ENCODE peak calls at places on chromosomes 7 and 10, in six cellular contexts. M, Q, J, V, K and T are unnamed samples.

GRCh38 chr7:91345449-91345848 is 81.2 kb downstream of the FZD1 start:
- DNase-seq in M (no peak), J (no peak), K (no peak), Q (no peak), V (no peak), T (no peak)

GRCh38 chr10:51468424-51468823 is 231.0 kb downstream of the CSTF2T start:
- DNase-seq in M (no peak), Q (no peak), K (no peak), J (no peak), V (no peak), T (no peak)

GRCh38 chr10:69383485-69384089 is 33.1 kb downstream of the TACR2 start:
- DNase-seq in V (peak; percentile 39), J (no peak), M (no peak), Q (no peak), K (no peak), T (no peak)

GRCh38 chr7:22140597-22140996 is 194.9 kb upstream of the CDCA7L start:
- DNase-seq in V (no peak), M (no peak), Q (no peak), J (no peak), K (no peak), T (no peak)

GRCh38 chr10:131127610-131128009 is 183.9 kb downstream of the TCERG1L start:
- DNase-seq in M (no peak), Q (no peak), K (no peak), J (no peak), V (no peak), T (no peak)

GRCh38 chr10:132507956-132508490 is 29.6 kb upstream of the INPP5A start:
- DNase-seq in J (no peak), K (peak; percentile 26), Q (no peak), M (no peak), V (no peak), T (peak; percentile 56)

GRCh38 chr7:150901160-150902035 is 49.1 kb downstream of the AOC1 start:
- DNase-seq in M (no peak), Q (no peak), J (no peak), V (no peak), K (no peak), T (peak; percentile 28)

GRCh38 chr7:25216837-25217236 is 11.4 kb downstream of the NPVF start:
- DNase-seq in Q (no peak), V (peak; percentile 1), M (no peak), K (no peak), J (peak; percentile 65), T (no peak)

GRCh38 chr7:71871446-71871845 is 540.7 kb downstream of the CALN1 start:
- DNase-seq in J (no peak), K (no peak), V (no peak), Q (no peak), M (no peak), T (no peak)

GRCh38 chr7:103573479-103574058 is 127.6 kb upstream of the SLC26A5 start:
- DNase-seq in M (no peak), Q (no peak), V (peak; percentile 3), K (no peak), J (peak; percentile 45), T (no peak)

GRCh38 chr7:114212753-114213439 is 201.7 kb upstream of the FOXP2 start:
- DNase-seq in V (no peak), Q (no peak), J (no peak), M (no peak), K (no peak), T (no peak)